ENCODE peak calls at places on chromosome 3, in eight cellular contexts. One of them, this sample, is unnamed.

GRCh38 chr3:117252208-117252607 is 542.6 kb downstream of the TUSC7 start:
- DNase-seq in stimulated activated CD4-positive, alpha-beta T cell treated with anti-CD3 and anti-CD28 coated beads, TNF-alpha, amount 100 ng/mL, for 1 hour: no peak
- DNase-seq in AG09309: no peak
- DNase-seq in stimulated activated CD8-positive, alpha-beta memory T cell treated with anti-CD3 and anti-CD28 coated beads, Interleukin-2, amount 100 ng/mL, for 48 hours: no peak
- DNase-seq in choroid plexus epithelial cell: no peak
- DNase-seq in RWPE1: peak
- DNase-seq in NCI-H1436: no peak
- DNase-seq in NCI-H1092: no peak
- DNase-seq in this sample: no peak

GRCh38 chr3:127915937-127916480 is 977 bp downstream of the KBTBD12 start:
- DNase-seq in stimulated activated CD4-positive, alpha-beta T cell treated with anti-CD3 and anti-CD28 coated beads, TNF-alpha, amount 100 ng/mL, for 1 hour: no peak
- DNase-seq in choroid plexus epithelial cell: no peak
- DNase-seq in AG09309: no peak
- DNase-seq in NCI-H1092: no peak
- DNase-seq in NCI-H1436: no peak
- DNase-seq in RWPE1: no peak
- DNase-seq in stimulated activated CD8-positive, alpha-beta memory T cell treated with anti-CD3 and anti-CD28 coated beads, Interleukin-2, amount 100 ng/mL, for 48 hours: no peak
- DNase-seq in this sample: no peak

GRCh38 chr3:4751057-4752051 is 227.9 kb upstream of the BHLHE40 start:
- DNase-seq in stimulated activated CD4-positive, alpha-beta T cell treated with anti-CD3 and anti-CD28 coated beads, TNF-alpha, amount 100 ng/mL, for 1 hour: no peak
- DNase-seq in NCI-H1436: no peak
- DNase-seq in choroid plexus epithelial cell: peak
- DNase-seq in AG09309: peak
- DNase-seq in RWPE1: peak
- DNase-seq in stimulated activated CD8-positive, alpha-beta memory T cell treated with anti-CD3 and anti-CD28 coated beads, Interleukin-2, amount 100 ng/mL, for 48 hours: no peak
- DNase-seq in NCI-H1092: no peak
- DNase-seq in this sample: no peak

GRCh38 chr3:60919296-60919695 is 332.0 kb downstream of the FHIT start:
- DNase-seq in choroid plexus epithelial cell: no peak
- DNase-seq in RWPE1: no peak
- DNase-seq in stimulated activated CD4-positive, alpha-beta T cell treated with anti-CD3 and anti-CD28 coated beads, TNF-alpha, amount 100 ng/mL, for 1 hour: no peak
- DNase-seq in stimulated activated CD8-positive, alpha-beta memory T cell treated with anti-CD3 and anti-CD28 coated beads, Interleukin-2, amount 100 ng/mL, for 48 hours: no peak
- DNase-seq in NCI-H1092: no peak
- DNase-seq in AG09309: no peak
- DNase-seq in NCI-H1436: no peak
- DNase-seq in this sample: no peak

GRCh38 chr3:187464682-187465081 is 96.5 kb downstream of the RTP4 start:
- DNase-seq in choroid plexus epithelial cell: no peak
- DNase-seq in stimulated activated CD8-positive, alpha-beta memory T cell treated with anti-CD3 and anti-CD28 coated beads, Interleukin-2, amount 100 ng/mL, for 48 hours: no peak
- DNase-seq in RWPE1: no peak
- DNase-seq in stimulated activated CD4-positive, alpha-beta T cell treated with anti-CD3 and anti-CD28 coated beads, TNF-alpha, amount 100 ng/mL, for 1 hour: no peak
- DNase-seq in NCI-H1436: no peak
- DNase-seq in AG09309: no peak
- DNase-seq in NCI-H1092: no peak
- DNase-seq in this sample: no peak

GRCh38 chr3:35944915-35945710 is 305.8 kb downstream of the ARPP21 start:
- DNase-seq in stimulated activated CD4-positive, alpha-beta T cell treated with anti-CD3 and anti-CD28 coated beads, TNF-alpha, amount 100 ng/mL, for 1 hour: no peak
- DNase-seq in stimulated activated CD8-positive, alpha-beta memory T cell treated with anti-CD3 and anti-CD28 coated beads, Interleukin-2, amount 100 ng/mL, for 48 hours: no peak
- DNase-seq in choroid plexus epithelial cell: peak
- DNase-seq in NCI-H1436: no peak
- DNase-seq in AG09309: no peak
- DNase-seq in RWPE1: peak
- DNase-seq in NCI-H1092: no peak
- DNase-seq in this sample: no peak

GRCh38 chr3:124741027-124741426 is 10.8 kb downstream of the UMPS start:
- DNase-seq in AG09309: no peak
- DNase-seq in stimulated activated CD8-positive, alpha-beta memory T cell treated with anti-CD3 and anti-CD28 coated beads, Interleukin-2, amount 100 ng/mL, for 48 hours: no peak
- DNase-seq in NCI-H1436: no peak
- DNase-seq in RWPE1: peak
- DNase-seq in choroid plexus epithelial cell: no peak
- DNase-seq in NCI-H1092: no peak
- DNase-seq in stimulated activated CD4-positive, alpha-beta T cell treated with anti-CD3 and anti-CD28 coated beads, TNF-alpha, amount 100 ng/mL, for 1 hour: no peak
- DNase-seq in this sample: no peak

GRCh38 chr3:143067201-143067600 is 52.4 kb upstream of the CHST2 start:
- DNase-seq in RWPE1: no peak
- DNase-seq in stimulated activated CD8-positive, alpha-beta memory T cell treated with anti-CD3 and anti-CD28 coated beads, Interleukin-2, amount 100 ng/mL, for 48 hours: no peak
- DNase-seq in AG09309: peak
- DNase-seq in NCI-H1436: no peak
- DNase-seq in choroid plexus epithelial cell: no peak
- DNase-seq in stimulated activated CD4-positive, alpha-beta T cell treated with anti-CD3 and anti-CD28 coated beads, TNF-alpha, amount 100 ng/mL, for 1 hour: no peak
- DNase-seq in NCI-H1092: no peak
- DNase-seq in this sample: no peak

GRCh38 chr3:42707620-42708355 is 5.2 kb upstream of the HHATL start:
- DNase-seq in stimulated activated CD4-positive, alpha-beta T cell treated with anti-CD3 and anti-CD28 coated beads, TNF-alpha, amount 100 ng/mL, for 1 hour: no peak
- DNase-seq in stimulated activated CD8-positive, alpha-beta memory T cell treated with anti-CD3 and anti-CD28 coated beads, Interleukin-2, amount 100 ng/mL, for 48 hours: no peak
- DNase-seq in RWPE1: no peak
- DNase-seq in NCI-H1436: no peak
- DNase-seq in AG09309: no peak
- DNase-seq in NCI-H1092: no peak
- DNase-seq in choroid plexus epithelial cell: no peak
- DNase-seq in this sample: no peak

GRCh38 chr3:111252795-111253194 is 181.2 kb downstream of the NECTIN3 start:
- DNase-seq in stimulated activated CD4-positive, alpha-beta T cell treated with anti-CD3 and anti-CD28 coated beads, TNF-alpha, amount 100 ng/mL, for 1 hour: no peak
- DNase-seq in RWPE1: peak
- DNase-seq in NCI-H1436: no peak
- DNase-seq in stimulated activated CD8-positive, alpha-beta memory T cell treated with anti-CD3 and anti-CD28 coated beads, Interleukin-2, amount 100 ng/mL, for 48 hours: no peak
- DNase-seq in choroid plexus epithelial cell: peak
- DNase-seq in AG09309: peak
- DNase-seq in NCI-H1092: no peak
- DNase-seq in this sample: no peak